ENCODE peak calls at places on chromosome 9, in eight cellular contexts. L, F, N, E, T, W, D and R are unnamed samples.

GRCh38 chr9:1453636-1454035 is 403.5 kb downstream of the DMRT2 start:
- DNase-seq in L (no peak), F (no peak), N (no peak), E (no peak), T (no peak), W (no peak), D (no peak), R (no peak)

GRCh38 chr9:69120380-69121154 is 53.5 kb upstream of the TJP2 start:
- DNase-seq in L (no peak), F (no peak), N (peak; percentile 90), E (no peak), T (no peak), W (peak; percentile 33), D (no peak), R (no peak)

GRCh38 chr9:14209399-14209990 is 104.4 kb downstream of the NFIB start:
- DNase-seq in L (no peak), F (no peak), N (no peak), E (no peak), T (no peak), W (no peak), D (no peak), R (no peak)

GRCh38 chr9:96331236-96331947 is 29.4 kb upstream of the HSD17B3 start:
- DNase-seq in L (no peak), F (no peak), N (no peak), E (no peak), T (no peak), W (no peak), D (no peak), R (no peak)

GRCh38 chr9:69671904-69672827 is at the start of gene APBA1:
- DNase-seq in L (peak; percentile 31), F (peak; percentile 90), N (peak; percentile 49), E (peak; percentile 81), T (peak; percentile 79), W (peak; percentile 7), D (peak; percentile 77), R (peak; percentile 56)

GRCh38 chr9:134809296-134809695 is 71.3 kb upstream of the FCN2 start:
- DNase-seq in L (peak; percentile 13), F (no peak), N (no peak), E (no peak), T (no peak), W (no peak), D (no peak), R (peak; percentile 50)

GRCh38 chr9:133837644-133838597 is 99.8 kb upstream of the SARDH start:
- DNase-seq in L (no peak), F (no peak), N (no peak), E (no peak), T (no peak), W (no peak), D (no peak), R (no peak)

GRCh38 chr9:87667164-87667738 is 58.7 kb upstream of the CTSL start:
- DNase-seq in L (no peak), F (peak; percentile 15), N (no peak), E (no peak), T (no peak), W (peak; percentile 51), D (no peak), R (no peak)

GRCh38 chr9:110918316-110919054 is 119.8 kb downstream of the LPAR1 start:
- DNase-seq in L (no peak), F (peak; percentile 79), N (no peak), E (no peak), T (no peak), W (no peak), D (no peak), R (no peak)

GRCh38 chr9:1173211-1173610 is 123.1 kb downstream of the DMRT2 start:
- DNase-seq in L (no peak), F (no peak), N (no peak), E (no peak), T (no peak), W (no peak), D (no peak), R (no peak)

DNA sequence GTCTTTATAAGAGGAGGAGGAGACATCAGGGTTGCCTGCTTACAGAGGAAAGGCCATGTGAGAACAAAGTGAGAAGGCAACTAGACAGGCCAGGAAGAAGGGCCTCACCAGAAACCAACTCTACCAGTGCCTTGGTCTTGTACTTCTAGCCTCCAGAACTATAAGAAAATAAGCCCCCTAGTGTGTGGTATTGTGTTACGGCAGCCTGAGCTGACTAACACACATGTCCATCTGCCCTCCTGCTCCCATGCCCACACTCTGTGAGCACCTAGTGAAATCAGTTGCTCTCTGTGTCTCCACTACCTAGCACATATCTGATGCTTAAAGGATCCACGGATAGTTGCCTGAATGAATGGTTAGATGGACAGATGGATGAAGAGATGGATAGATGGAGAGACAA is 6.9 kb downstream of the AK3 start:
- DNase-seq in L (no peak), F (no peak), N (no peak), E (no peak), T (no peak), W (no peak), D (no peak), R (no peak)
- H3K4me1 ChIP-seq in L (peaks cover 24% of the 10 kb centered on the region), F (peaks cover 5% of the 10 kb centered on the region), N (peaks cover 2% of the 10 kb centered on the region), E (peaks cover 13% of the 10 kb centered on the region), T (peaks cover 2% of the 10 kb centered on the region), W (peaks cover 12% of the 10 kb centered on the region), D (peaks cover 8% of the 10 kb centered on the region), R (no peaks in the 10 kb centered on the region)

DNA sequence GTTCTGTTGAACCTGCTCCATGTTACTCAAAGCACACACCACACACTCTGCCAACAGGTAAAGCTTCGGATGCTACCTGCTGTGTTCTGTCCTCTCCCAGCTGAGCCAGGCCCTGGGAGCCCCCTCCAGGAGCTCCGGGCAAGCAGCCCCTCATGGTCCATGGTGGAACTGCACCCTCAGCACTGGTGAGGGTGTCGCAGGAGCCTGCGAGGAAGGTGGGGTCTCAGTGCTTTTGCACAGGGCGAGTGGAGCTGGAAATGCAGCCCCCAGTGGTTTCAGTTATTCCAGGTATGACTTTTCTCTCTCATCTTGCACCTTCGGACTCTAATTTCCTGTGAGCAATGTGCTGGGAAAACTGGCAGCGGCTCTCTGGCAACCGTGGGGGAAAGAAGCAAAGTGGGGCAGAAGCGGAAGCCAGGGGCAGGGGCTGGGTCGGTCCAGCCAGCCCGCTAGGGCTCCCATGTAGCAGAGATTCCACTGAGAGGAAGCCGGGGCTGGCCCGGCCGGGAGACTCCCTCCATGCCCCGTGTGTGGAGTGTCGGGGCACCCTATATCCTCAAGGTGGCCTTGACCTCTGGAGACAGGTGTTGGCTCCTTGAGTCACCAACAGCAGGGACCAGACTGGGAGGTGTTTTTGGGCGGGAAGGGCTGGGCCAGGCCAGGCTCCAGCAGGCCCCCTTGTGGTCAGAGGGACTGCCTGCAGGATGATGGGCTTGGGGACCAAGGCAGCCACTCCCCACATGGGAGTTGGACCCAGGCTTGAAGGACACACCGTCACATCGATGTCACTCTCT is 75.6 kb upstream of the PRSS3 start:
- DNase-seq in L (no peak), F (peak; percentile 37), N (no peak), E (peak; percentile 62), T (no peak), W (peak; percentile 30), D (peak; percentile 49), R (no peak)
- H3K4me3 ChIP-seq in L (no peak overlapping the region), F (no peak overlapping the region), N (no peak overlapping the region), E (no peak overlapping the region), T (no peak overlapping the region), W (no peak overlapping the region), D (no peak overlapping the region), R (no peak overlapping the region)

GRCh38 chr9:125241000-125241862 is at the start of gene HSPA5:
- DNase-seq in L (peak; percentile 99), F (peak; percentile 100), N (peak; percentile 100), E (peak; percentile 100), T (peak; percentile 100), W (peak; percentile 99), D (peak; percentile 100), R (peak; percentile 100)

GRCh38 chr9:125239631-125240597 is 1.2 kb downstream of the HSPA5 start:
- DNase-seq in L (no peak), F (peak; percentile 15), N (no peak), E (no peak), T (no peak), W (no peak), D (no peak), R (no peak)

GRCh38 chr9:125240649-125240999 is 519 bp downstream of the HSPA5 start:
- DNase-seq in L (peak; percentile 11), F (peak; percentile 60), N (peak; percentile 45), E (peak; percentile 73), T (peak; percentile 75), W (no peak), D (peak; percentile 81), R (no peak)

GRCh38 chr9:125238127-125238914 is 2.8 kb downstream of the HSPA5 start:
- DNase-seq in L (no peak), F (no peak), N (no peak), E (no peak), T (no peak), W (no peak), D (no peak), R (no peak)

DNA sequence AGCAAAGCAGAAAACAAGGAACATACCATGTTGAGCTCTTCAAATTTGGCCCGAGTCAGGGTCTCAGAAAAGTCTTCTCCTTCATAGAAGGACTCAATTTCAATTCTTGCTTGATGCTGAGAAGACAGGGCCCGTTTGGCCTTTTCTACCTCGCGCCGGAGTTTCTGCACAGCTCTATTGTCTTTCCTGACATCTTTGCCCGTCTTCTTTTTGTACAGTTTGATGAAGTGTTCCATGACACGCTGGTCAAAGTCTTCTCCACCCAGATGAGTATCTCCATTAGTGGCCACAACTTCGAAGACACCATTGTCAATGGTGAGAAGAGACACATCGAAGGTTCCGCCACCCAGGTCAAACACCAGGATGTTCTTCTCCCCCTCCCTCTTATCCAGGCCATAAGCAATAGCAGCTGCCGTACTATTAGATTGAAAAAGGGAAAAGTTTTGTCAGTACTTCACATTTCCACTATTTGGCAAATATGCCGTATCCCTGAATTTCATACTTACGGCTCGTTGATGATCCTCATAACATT is 2.2 kb downstream of the HSPA5 start:
- DNase-seq in L (no peak), F (no peak), N (no peak), E (no peak), T (no peak), W (no peak), D (no peak), R (no peak)
- H3K4me1 ChIP-seq in L (peaks cover 65% of the 10 kb centered on the region), F (peaks cover 63% of the 10 kb centered on the region), N (peaks cover 24% of the 10 kb centered on the region), E (peaks cover 61% of the 10 kb centered on the region), T (peaks cover 2% of the 10 kb centered on the region), W (peaks cover 66% of the 10 kb centered on the region), D (peaks cover 60% of the 10 kb centered on the region), R (peaks cover 36% of the 10 kb centered on the region)

GRCh38 chr9:130883479-130883878 is 13.1 kb downstream of the QRFP start:
- DNase-seq in L (no peak), F (no peak), N (no peak), E (no peak), T (no peak), W (no peak), D (peak; percentile 21), R (no peak)
- H3K4me3 ChIP-seq in L (no peak overlapping the region), F (no peak overlapping the region), N (no peak overlapping the region), E (no peak overlapping the region), T (no peak overlapping the region), W (no peak overlapping the region), D (no peak overlapping the region), R (no peak overlapping the region)